ENCODE peak calls at places on chromosomes 1 and 21, in five cellular contexts. One of them, this sample, is unnamed.

GRCh38 chr1:154607084-154607747 is 770 bp downstream of the ADAR start:
- DNase-seq in HepG2: peak; percentile 16
- DNase-seq in HCT116: no peak
- DNase-seq in SK-N-SH: peak; percentile 34
- DNase-seq in H1: no peak
- DNase-seq in this sample: no peak

GRCh38 chr1:33710989-33711388 is 152.9 kb upstream of the HMGB4 start:
- DNase-seq in HepG2: no peak
- DNase-seq in HCT116: no peak
- DNase-seq in SK-N-SH: peak; percentile 32
- DNase-seq in H1: no peak
- DNase-seq in this sample: no peak

GRCh38 chr1:186442651-186443114 is 18.2 kb downstream of the PDC start:
- DNase-seq in HepG2: no peak
- DNase-seq in HCT116: no peak
- DNase-seq in SK-N-SH: no peak
- DNase-seq in H1: no peak
- DNase-seq in this sample: no peak

GRCh38 chr21:7951854-7952519 is 2569.4 kb upstream of the TPTE start:
- DNase-seq in HepG2: no peak
- DNase-seq in HCT116: no peak
- DNase-seq in SK-N-SH: no peak
- DNase-seq in H1: no peak
- DNase-seq in this sample: no peak

GRCh38 chr1:31221072-31221471 is 18.6 kb downstream of the NKAIN1 start:
- DNase-seq in HepG2: no peak
- DNase-seq in HCT116: no peak
- DNase-seq in SK-N-SH: no peak
- DNase-seq in H1: no peak
- DNase-seq in this sample: no peak

GRCh38 chr21:41119901-41120300 is 48.1 kb upstream of the BACE2 start:
- DNase-seq in HepG2: no peak
- DNase-seq in HCT116: no peak
- DNase-seq in SK-N-SH: no peak
- DNase-seq in H1: no peak
- DNase-seq in this sample: no peak

GRCh38 chr1:26996665-26997064 is 3.2 kb downstream of the TRNP1 start:
- DNase-seq in HepG2: no peak
- DNase-seq in HCT116: no peak
- DNase-seq in SK-N-SH: no peak
- DNase-seq in H1: no peak
- DNase-seq in this sample: no peak

GRCh38 chr1:40984066-40984465 is 4.6 kb downstream of the CTPS1 start:
- DNase-seq in HepG2: no peak
- DNase-seq in HCT116: no peak
- DNase-seq in SK-N-SH: no peak
- DNase-seq in H1: no peak
- DNase-seq in this sample: no peak

GRCh38 chr1:84083321-84083720 is 60.8 kb upstream of the PRKACB start:
- DNase-seq in HepG2: no peak
- DNase-seq in HCT116: no peak
- DNase-seq in SK-N-SH: peak; percentile 9
- DNase-seq in H1: no peak
- DNase-seq in this sample: no peak

GRCh38 chr1:185157599-185158469 is 867 bp downstream of the SWT1 start:
- DNase-seq in HepG2: no peak
- DNase-seq in HCT116: no peak
- DNase-seq in SK-N-SH: no peak
- DNase-seq in H1: no peak
- DNase-seq in this sample: no peak

GRCh38 chr1:244657421-244657820 is 4.5 kb downstream of the DESI2 start:
- DNase-seq in HepG2: no peak
- DNase-seq in HCT116: no peak
- DNase-seq in SK-N-SH: no peak
- DNase-seq in H1: no peak
- DNase-seq in this sample: no peak

GRCh38 chr1:219699870-219700269 is 87.0 kb upstream of the ZC3H11B start:
- DNase-seq in HepG2: no peak
- DNase-seq in HCT116: no peak
- DNase-seq in SK-N-SH: no peak
- DNase-seq in H1: no peak
- DNase-seq in this sample: no peak

GRCh38 chr1:111219466-111220286 is 7.8 kb upstream of the CHI3L2 start:
- DNase-seq in HepG2: no peak
- DNase-seq in HCT116: no peak
- DNase-seq in SK-N-SH: no peak
- DNase-seq in H1: no peak
- DNase-seq in this sample: peak; percentile 72

GRCh38 chr1:85581802-85582686 is 1.5 kb downstream of the CCN1 start:
- DNase-seq in HepG2: peak; percentile 49
- DNase-seq in HCT116: no peak
- DNase-seq in SK-N-SH: peak; percentile 48
- DNase-seq in H1: peak; percentile 59
- DNase-seq in this sample: no peak

GRCh38 chr21:42777757-42778344 is 101.5 kb downstream of the WDR4 start:
- DNase-seq in HepG2: no peak
- DNase-seq in HCT116: no peak
- DNase-seq in SK-N-SH: no peak
- DNase-seq in H1: no peak
- DNase-seq in this sample: no peak

GRCh38 chr1:41683681-41684500 is 199.4 kb upstream of the EDN2 start:
- DNase-seq in HepG2: no peak
- DNase-seq in HCT116: no peak
- DNase-seq in SK-N-SH: no peak
- DNase-seq in H1: no peak
- DNase-seq in this sample: no peak

GRCh38 chr1:108661030-108661609 is at the start of gene HENMT1:
- DNase-seq in HepG2: no peak
- DNase-seq in HCT116: no peak
- DNase-seq in SK-N-SH: peak; percentile 78
- DNase-seq in H1: peak; percentile 77
- DNase-seq in this sample: peak; percentile 58

GRCh38 chr1:114145504-114146160 is 8.0 kb downstream of the SYT6 start:
- DNase-seq in HepG2: no peak
- DNase-seq in HCT116: no peak
- DNase-seq in SK-N-SH: no peak
- DNase-seq in H1: no peak
- DNase-seq in this sample: no peak

GRCh38 chr1:111723091-111723806 is 15.9 kb downstream of the INKA2 start:
- DNase-seq in HepG2: no peak
- DNase-seq in HCT116: no peak
- DNase-seq in SK-N-SH: no peak
- DNase-seq in H1: no peak
- DNase-seq in this sample: no peak

GRCh38 chr1:66585002-66585401 is 51.0 kb downstream of the SGIP1 start:
- DNase-seq in HepG2: no peak
- DNase-seq in HCT116: no peak
- DNase-seq in SK-N-SH: no peak
- DNase-seq in H1: no peak
- DNase-seq in this sample: no peak

GRCh38 chr1:162230517-162230916 is 146.1 kb downstream of the SPATA46 start:
- DNase-seq in HepG2: no peak
- DNase-seq in HCT116: no peak
- DNase-seq in SK-N-SH: no peak
- DNase-seq in H1: no peak
- DNase-seq in this sample: no peak

GRCh38 chr1:68704800-68705443 is 208.0 kb upstream of the DEPDC1 start:
- DNase-seq in HepG2: no peak
- DNase-seq in HCT116: no peak
- DNase-seq in SK-N-SH: peak; percentile 5
- DNase-seq in H1: no peak
- DNase-seq in this sample: no peak

GRCh38 chr1:239306426-239306825 is 79.9 kb upstream of the CHRM3 start:
- DNase-seq in HepG2: no peak
- DNase-seq in HCT116: no peak
- DNase-seq in SK-N-SH: peak; percentile 3
- DNase-seq in H1: no peak
- DNase-seq in this sample: no peak

GRCh38 chr21:39175154-39175553 is 8.1 kb downstream of the PSMG1 start:
- DNase-seq in HepG2: no peak
- DNase-seq in HCT116: no peak
- DNase-seq in SK-N-SH: no peak
- DNase-seq in H1: no peak
- DNase-seq in this sample: no peak

GRCh38 chr1:7405844-7406500 is 365.1 kb upstream of the VAMP3 start:
- DNase-seq in HepG2: no peak
- DNase-seq in HCT116: no peak
- DNase-seq in SK-N-SH: peak; percentile 16
- DNase-seq in H1: peak; percentile 29
- DNase-seq in this sample: no peak

GRCh38 chr1:240705584-240705983 is 93.6 kb upstream of the GREM2 start:
- DNase-seq in HepG2: no peak
- DNase-seq in HCT116: no peak
- DNase-seq in SK-N-SH: no peak
- DNase-seq in H1: no peak
- DNase-seq in this sample: no peak

GRCh38 chr1:33972676-33973395 is 109.0 kb downstream of the HMGB4 start:
- DNase-seq in HepG2: no peak
- DNase-seq in HCT116: no peak
- DNase-seq in SK-N-SH: no peak
- DNase-seq in H1: no peak
- DNase-seq in this sample: no peak

GRCh38 chr1:226702957-226703831 is 35.9 kb downstream of the ITPKB start:
- DNase-seq in HepG2: no peak
- DNase-seq in HCT116: no peak
- DNase-seq in SK-N-SH: peak; percentile 94
- DNase-seq in H1: peak; percentile 82
- DNase-seq in this sample: peak; percentile 40

GRCh38 chr1:1187938-1188337 is 14.3 kb downstream of the TTLL10 start:
- DNase-seq in HepG2: no peak
- DNase-seq in HCT116: no peak
- DNase-seq in SK-N-SH: no peak
- DNase-seq in H1: no peak
- DNase-seq in this sample: no peak

GRCh38 chr1:12486401-12487005 is 131.5 kb downstream of the DHRS3 start:
- DNase-seq in HepG2: no peak
- DNase-seq in HCT116: peak; percentile 67
- DNase-seq in SK-N-SH: no peak
- DNase-seq in H1: no peak
- DNase-seq in this sample: no peak

GRCh38 chr1:235105051-235106043 is 23.3 kb downstream of the TOMM20 start:
- DNase-seq in HepG2: no peak
- DNase-seq in HCT116: no peak
- DNase-seq in SK-N-SH: no peak
- DNase-seq in H1: peak; percentile 43
- DNase-seq in this sample: no peak

GRCh38 chr1:232968965-232969364 is 18.6 kb downstream of the NTPCR start:
- DNase-seq in HepG2: no peak
- DNase-seq in HCT116: no peak
- DNase-seq in SK-N-SH: no peak
- DNase-seq in H1: no peak
- DNase-seq in this sample: no peak

DNA sequence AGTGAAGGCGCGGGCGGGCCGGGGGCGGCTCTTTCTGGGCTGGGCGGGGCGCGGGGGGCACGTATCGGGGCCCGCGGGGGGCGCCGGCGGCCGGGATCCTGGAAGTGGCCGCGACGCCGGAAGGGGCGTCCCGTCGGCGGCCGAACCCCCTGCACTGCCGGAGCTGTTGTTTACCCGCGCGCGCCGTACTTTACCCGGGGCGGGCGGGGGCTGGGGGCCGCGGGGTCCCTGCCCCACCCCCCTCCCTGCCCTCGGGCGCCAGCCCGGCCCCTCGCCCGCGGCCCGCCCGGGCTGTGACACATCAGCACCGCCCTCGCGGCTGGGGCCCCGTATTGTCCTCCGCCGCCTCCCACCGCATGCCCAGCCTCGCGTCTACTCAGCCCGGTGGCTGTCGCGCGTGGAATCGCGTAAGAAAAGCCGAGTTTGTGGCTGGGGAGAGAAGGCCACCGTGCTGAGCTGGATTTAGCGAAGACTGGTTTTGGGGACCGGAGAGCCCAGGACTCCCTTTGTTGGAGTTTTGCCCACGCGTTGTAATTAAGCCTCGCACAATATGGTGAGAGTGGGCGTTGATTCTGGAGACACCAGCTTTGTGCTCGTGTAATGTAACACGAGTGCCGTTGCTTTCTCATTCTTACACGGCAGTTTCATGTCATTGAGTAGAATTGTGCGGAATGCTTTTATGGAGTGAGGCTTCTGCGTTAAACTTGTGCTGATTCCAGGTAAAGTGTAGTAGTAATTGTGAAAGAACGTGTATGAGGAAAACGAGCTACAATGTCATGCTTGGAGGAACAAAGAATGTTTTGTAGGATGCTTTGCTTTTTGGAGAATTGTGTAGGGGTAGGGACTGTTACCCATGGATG is 554 bp downstream of the BACH1 start:
- DNase-seq in HepG2: peak; percentile 65
- DNase-seq in HCT116: no peak
- DNase-seq in SK-N-SH: no peak
- DNase-seq in H1: no peak
- DNase-seq in this sample: no peak
- TF ChIP-seq YY1 in HepG2: no peak
- TF ChIP-seq YY1 in HCT116: no peak
- TF ChIP-seq YY1 in SK-N-SH: no peak
- TF ChIP-seq YY1 in H1: no peak
- TF ChIP-seq YY1 in this sample: no peak

DNA sequence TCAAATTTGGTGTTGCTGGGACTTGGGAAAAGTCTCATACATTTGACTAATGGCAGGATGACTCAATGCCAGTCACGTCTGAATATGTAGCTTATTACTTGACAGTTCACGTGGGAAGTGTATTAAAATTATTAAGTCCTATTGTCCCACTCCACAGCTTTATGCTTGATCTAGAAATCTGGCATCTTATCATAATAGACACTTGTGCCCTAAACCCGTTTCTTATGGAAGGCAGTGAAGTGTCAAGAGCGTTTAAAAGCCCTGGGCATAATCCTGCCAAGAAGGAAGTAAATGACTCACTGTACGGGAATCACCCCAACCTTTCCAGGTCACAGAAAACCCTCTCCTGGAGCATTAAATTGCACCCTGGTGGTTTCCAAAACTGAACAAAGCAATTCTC is 207.4 kb downstream of the APP start:
- DNase-seq in HepG2: no peak
- DNase-seq in HCT116: peak; percentile 75
- DNase-seq in SK-N-SH: no peak
- DNase-seq in H1: no peak
- DNase-seq in this sample: no peak
- TF ChIP-seq YY1 in HepG2: no peak
- TF ChIP-seq YY1 in HCT116: no peak
- TF ChIP-seq YY1 in SK-N-SH: no peak
- TF ChIP-seq YY1 in H1: no peak
- TF ChIP-seq YY1 in this sample: no peak

DNA sequence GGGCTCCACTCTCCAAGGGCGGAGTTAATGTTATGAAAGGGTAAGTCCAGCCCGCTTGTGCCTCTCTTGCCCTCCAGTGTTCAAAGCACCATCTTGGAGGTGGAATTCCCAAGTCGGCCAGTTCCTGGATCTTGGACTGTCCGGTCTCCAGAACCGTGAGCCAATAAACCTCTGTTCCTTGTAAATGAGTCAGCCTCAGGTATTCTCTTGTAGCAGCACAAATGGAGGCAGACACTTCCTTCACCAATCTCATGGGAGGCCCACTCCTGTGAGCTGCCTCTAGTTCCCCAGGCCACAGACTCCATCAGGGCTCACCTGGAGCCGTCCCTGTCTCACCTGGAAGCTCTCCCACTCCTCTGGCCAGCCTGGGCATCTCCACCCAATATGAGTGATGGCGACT is 15.5 kb downstream of the IBA57 start:
- DNase-seq in HepG2: no peak
- DNase-seq in HCT116: no peak
- DNase-seq in SK-N-SH: no peak
- DNase-seq in H1: no peak
- DNase-seq in this sample: no peak
- TF ChIP-seq YY1 in HepG2: no peak
- TF ChIP-seq YY1 in HCT116: no peak
- TF ChIP-seq YY1 in SK-N-SH: no peak
- TF ChIP-seq YY1 in H1: no peak
- TF ChIP-seq YY1 in this sample: no peak

GRCh38 chr1:218401896-218402770 is 57.0 kb downstream of the TGFB2 start:
- DNase-seq in HepG2: peak; percentile 85
- DNase-seq in HCT116: no peak
- DNase-seq in SK-N-SH: no peak
- DNase-seq in H1: no peak
- DNase-seq in this sample: no peak
- TF ChIP-seq YY1 in HepG2: no peak
- TF ChIP-seq YY1 in HCT116: no peak
- TF ChIP-seq YY1 in SK-N-SH: no peak
- TF ChIP-seq YY1 in H1: no peak
- TF ChIP-seq YY1 in this sample: no peak